ENCODE peak calls at places on chromosomes 7 and 10, in seven cellular contexts. P is astrocyte; X is left ventricle myocardium inferior; R is lower lobe of right lung; M is colonic mucosa; S is CD4-positive, alpha-beta T cell; D is MM.1S. K is an unnamed sample.

GRCh38 chr10:30062582-30062981 is 3.2 kb upstream of the JCAD start:
- DNase-seq in X (no peak), P (no peak), D (no peak), M (no peak), S (no peak), R (no peak), K (no peak)

GRCh38 chr7:123994449-123994848 is 38.4 kb downstream of the TMEM229A start:
- DNase-seq in P (no peak), X (no peak), S (no peak), R (no peak), D (no peak), M (no peak), K (no peak)

GRCh38 chr10:76911184-76911583 is 726.4 kb downstream of the KCNMA1 start:
- DNase-seq in R (no peak), D (no peak), X (no peak), M (peak), S (no peak), P (no peak), K (no peak)

GRCh38 chr7:1567082-1567771 is 2.6 kb downstream of the PSMG3 start:
- DNase-seq in R (no peak), M (peak), D (no peak), P (peak), S (no peak), X (no peak), K (no peak)

GRCh38 chr10:9299966-9300365 is 1245.5 kb downstream of the GATA3 start:
- DNase-seq in R (no peak), D (no peak), S (no peak), M (no peak), X (no peak), P (no peak), K (no peak)

GRCh38 chr10:107425844-107426553 is 261.5 kb upstream of the SORCS1 start:
- DNase-seq in M (no peak), X (no peak), D (peak), S (no peak), P (no peak), R (no peak), K (no peak)

GRCh38 chr10:88234332-88234731 is 348.8 kb downstream of the RNLS start:
- DNase-seq in D (no peak), S (no peak), R (no peak), M (peak), X (no peak), P (no peak), K (no peak)

GRCh38 chr7:158695726-158696452 is 8.7 kb downstream of the NCAPG2 start:
- DNase-seq in P (peak), S (peak), X (peak), R (peak), M (peak), D (no peak), K (peak)

GRCh38 chr7:75740846-75741497 is 2.2 kb upstream of the HIP1 start:
- DNase-seq in M (peak), R (peak), D (no peak), P (no peak), S (no peak), X (peak), K (peak)

GRCh38 chr10:72834183-72834825 is 59.2 kb upstream of the OIT3 start:
- DNase-seq in X (no peak), M (peak), R (no peak), D (peak), S (peak), P (peak), K (peak)

GRCh38 chr10:100101526-100102076 is 19.9 kb upstream of the CPN1 start:
- DNase-seq in R (no peak), X (no peak), D (no peak), M (peak), P (no peak), S (no peak), K (no peak)

GRCh38 chr7:36305648-36306047 is 84.0 kb upstream of the ANLN start:
- DNase-seq in D (no peak), X (no peak), S (no peak), M (no peak), P (no peak), R (no peak), K (no peak)

GRCh38 chr10:102633848-102634247 is 10.4 kb upstream of the TRIM8 start:
- DNase-seq in R (peak), M (no peak), D (no peak), P (no peak), S (no peak), X (no peak), K (no peak)

GRCh38 chr7:131284702-131285419 is 42.8 kb upstream of the MKLN1 start:
- DNase-seq in S (no peak), D (no peak), P (peak), M (no peak), R (peak), X (peak), K (peak)

GRCh38 chr7:126535176-126535575 is 717.6 kb downstream of the GRM8 start:
- DNase-seq in S (no peak), X (no peak), D (no peak), R (no peak), M (no peak), P (no peak), K (no peak)

GRCh38 chr7:81715984-81716588 is 53.8 kb downstream of the HGF start:
- DNase-seq in P (peak), M (no peak), S (no peak), R (no peak), D (peak), X (no peak), K (no peak)

GRCh38 chr10:128609460-128609859 is 483.2 kb upstream of the MKI67 start:
- DNase-seq in D (no peak), P (no peak), S (no peak), M (peak), X (no peak), R (no peak), K (no peak)

DNA sequence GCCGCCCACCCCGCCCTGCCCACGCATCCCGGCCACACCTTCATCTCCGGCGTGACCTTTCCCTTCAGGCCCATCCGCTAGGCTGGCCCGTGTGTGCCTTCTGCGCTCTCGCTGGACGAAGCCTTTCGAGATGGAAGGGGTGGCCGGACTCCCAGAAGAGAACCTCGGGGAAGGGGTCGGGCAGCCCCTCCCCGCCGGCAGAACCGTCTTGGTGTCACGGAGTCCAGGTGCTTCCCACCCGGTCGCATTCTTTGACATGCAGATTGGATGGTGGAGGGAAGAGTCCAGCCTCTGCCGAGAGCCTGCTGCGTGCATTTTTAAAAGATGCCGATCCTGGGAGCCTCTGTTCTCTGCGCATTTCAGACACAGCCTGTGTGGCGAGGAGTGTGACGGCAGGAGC is 7.3 kb upstream of the ZNF853 start:
- DNase-seq in P (no peak), D (no peak), M (no peak), X (no peak), R (no peak), S (no peak), K (no peak)
- H3K27ac ChIP-seq in P (no peak), D (no peak), M (no peak), X (no peak), R (no peak), S (no peak), K (no peak)

DNA sequence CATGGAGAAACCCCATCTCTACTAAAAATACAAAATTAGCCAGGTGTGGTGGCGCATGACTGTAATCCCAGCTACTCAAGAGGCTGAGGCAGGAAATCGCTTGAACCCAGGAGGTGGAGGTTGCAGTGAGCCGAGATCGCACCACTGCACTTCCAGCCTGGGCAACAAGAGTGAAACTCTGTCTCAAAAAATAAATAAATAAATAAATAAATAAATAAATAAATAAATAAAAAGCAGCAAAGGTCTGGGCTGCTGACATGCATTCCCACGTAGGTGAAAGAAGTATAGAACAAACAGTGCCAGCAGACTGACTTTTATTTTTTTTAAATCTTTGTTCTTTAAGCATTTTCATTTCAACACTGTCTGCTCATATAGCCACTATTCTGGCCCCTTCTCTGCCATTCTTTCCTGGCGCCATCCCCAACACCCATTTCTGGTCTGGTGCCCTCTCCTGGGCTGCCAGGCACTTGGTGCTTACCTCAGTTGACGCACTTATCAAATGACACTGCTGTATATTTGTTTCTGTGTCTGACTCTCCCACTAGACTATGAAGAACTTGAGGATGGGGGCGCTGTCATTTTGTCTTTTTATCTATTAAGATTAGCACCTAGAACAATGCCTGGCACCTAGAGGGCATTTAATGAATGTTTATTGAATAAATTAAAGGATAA is 15.6 kb downstream of the FAM107B start:
- DNase-seq in M (no peak), P (no peak), S (peak), X (no peak), D (no peak), R (no peak), K (no peak)
- TF ChIP-seq CTCF in M (no peak), P (no peak), S (no peak), X (peak), D (peak), R (no peak), K (no peak)

GRCh38 chr10:34189830-34190229 is 625.3 kb downstream of the PARD3 start:
- DNase-seq in X (no peak), S (no peak), D (no peak), P (no peak), M (no peak), R (no peak), K (no peak)
- H3K27ac ChIP-seq in X (no peak), S (no peak), D (no peak), P (no peak), M (no peak), R (no peak), K (no peak)

DNA sequence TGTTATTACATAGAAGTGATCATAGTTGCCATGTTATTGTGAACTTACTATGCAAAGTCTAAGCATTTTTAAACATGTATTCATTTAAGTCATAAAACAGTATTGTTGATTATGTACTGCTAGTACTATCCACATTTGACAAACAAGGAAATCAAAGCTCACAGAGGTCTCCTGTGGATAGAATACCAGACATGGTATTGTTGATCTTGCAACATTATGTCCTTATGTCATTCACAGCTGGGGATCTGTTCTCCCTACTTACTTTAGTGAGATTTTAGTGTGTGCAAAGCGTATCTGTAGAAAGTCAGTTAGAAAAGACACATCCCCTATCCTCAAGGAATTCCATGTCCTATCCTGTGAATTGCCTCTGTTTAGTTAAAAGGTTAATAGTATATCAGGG is 106.1 kb downstream of the SND1 start:
- DNase-seq in M (no peak), X (no peak), D (no peak), P (no peak), S (no peak), R (no peak), K (no peak)
- TF ChIP-seq CTCF in M (no peak), X (no peak), D (no peak), P (no peak), S (no peak), R (no peak), K (no peak)

GRCh38 chr7:139658919-139659675 is 118.7 kb downstream of the HIPK2 start:
- DNase-seq in S (no peak), D (no peak), X (no peak), R (no peak), P (no peak), M (no peak), K (no peak)

GRCh38 chr7:139660317-139661042 is 117.3 kb downstream of the HIPK2 start:
- DNase-seq in M (peak), X (no peak), D (no peak), R (no peak), P (peak), S (no peak), K (no peak)

GRCh38 chr7:139659922-139660316 is 117.9 kb downstream of the HIPK2 start:
- DNase-seq in M (no peak), S (no peak), D (no peak), R (no peak), X (no peak), P (no peak), K (no peak)

GRCh38 chr7:139661875-139662274 is 115.9 kb downstream of the HIPK2 start:
- DNase-seq in X (no peak), D (no peak), M (no peak), R (no peak), P (no peak), S (no peak), K (no peak)

DNA sequence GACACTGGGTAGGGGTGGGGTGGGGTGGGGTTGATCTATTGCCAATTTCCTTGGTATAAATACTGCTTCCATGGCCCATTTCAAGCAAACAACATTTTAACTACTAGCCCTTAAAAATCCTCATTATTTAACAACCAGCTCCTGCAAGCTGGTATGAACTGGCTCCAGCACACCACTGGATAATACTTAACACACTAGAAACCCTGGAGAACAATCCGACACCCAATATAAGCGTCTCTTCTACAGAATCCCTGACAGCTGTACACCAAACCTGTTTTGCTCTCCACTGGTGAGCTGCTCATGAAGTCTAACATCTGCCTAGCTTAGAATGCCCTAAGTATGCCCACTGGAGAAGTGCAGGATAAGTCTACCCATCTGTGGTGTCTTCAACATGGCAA is 116.8 kb downstream of the HIPK2 start:
- DNase-seq in R (no peak), M (no peak), P (no peak), D (no peak), S (no peak), X (no peak), K (no peak)
- H3K27ac ChIP-seq in R (no peak), M (no peak), P (no peak), D (no peak), S (no peak), X (peak), K (no peak)

DNA sequence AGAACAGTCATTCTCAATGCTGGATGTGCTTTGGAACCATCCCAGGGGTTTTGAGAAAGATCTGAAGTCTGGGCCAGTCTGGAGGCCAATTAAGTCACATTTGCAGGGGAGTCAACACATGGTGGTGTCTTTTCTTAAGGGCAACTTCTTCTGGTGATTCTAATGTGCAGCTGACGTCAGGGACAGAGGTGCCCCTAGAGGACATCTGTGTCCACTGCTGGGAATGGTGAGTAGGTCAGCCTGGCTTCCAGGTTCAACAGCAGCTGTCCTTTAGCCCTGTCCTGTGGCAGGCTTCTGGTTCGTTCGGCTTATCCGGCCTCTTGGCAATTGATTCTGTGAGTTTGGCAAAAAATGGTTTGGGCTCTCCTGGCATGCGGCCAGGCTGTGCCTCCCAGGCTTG is 269.7 kb upstream of the HABP2 start:
- DNase-seq in D (no peak), M (no peak), S (no peak), X (no peak), R (no peak), P (no peak), K (no peak)
- TF ChIP-seq CTCF in D (no peak), M (no peak), S (no peak), X (no peak), R (peak), P (no peak), K (no peak)

GRCh38 chr7:16400896-16401275 is 20.5 kb downstream of the CRPPA start:
- DNase-seq in R (no peak), X (no peak), M (no peak), P (no peak), S (no peak), D (no peak), K (no peak)

GRCh38 chr7:16402084-16402483 is 19.3 kb downstream of the CRPPA start:
- DNase-seq in D (no peak), R (no peak), X (no peak), M (no peak), S (no peak), P (no peak), K (no peak)

GRCh38 chr7:16403475-16403874 is 17.9 kb downstream of the CRPPA start:
- DNase-seq in S (no peak), R (no peak), M (no peak), X (no peak), P (no peak), D (no peak), K (no peak)

GRCh38 chr7:16402940-16403339 is 18.4 kb downstream of the CRPPA start:
- DNase-seq in S (no peak), X (no peak), D (no peak), M (no peak), R (no peak), P (no peak), K (no peak)

DNA sequence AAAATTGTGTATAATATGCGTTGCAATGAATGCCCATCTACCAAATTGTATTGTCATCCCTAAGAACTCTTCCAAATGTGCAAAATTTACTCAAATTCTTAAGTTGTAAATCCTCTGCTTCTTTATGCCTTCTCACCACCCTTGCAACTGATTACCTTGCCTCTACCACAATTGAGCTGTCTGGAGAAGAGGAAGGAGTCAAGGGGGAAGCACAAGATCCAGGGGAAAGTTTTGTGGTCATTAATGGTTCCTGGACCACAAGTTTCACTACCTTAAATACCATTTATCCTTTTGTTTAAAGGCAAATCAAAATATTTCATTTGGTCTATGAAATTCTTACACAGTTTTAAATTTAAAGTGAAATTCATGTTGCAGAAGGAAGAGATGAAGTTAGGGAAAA is 16.7 kb downstream of the CRPPA start:
- DNase-seq in S (no peak), D (no peak), P (no peak), X (no peak), R (no peak), M (no peak), K (no peak)
- H3K27ac ChIP-seq in S (no peak), D (no peak), P (no peak), X (no peak), R (no peak), M (no peak), K (no peak)

GRCh38 chr10:130045091-130045652 is 65.5 kb downstream of the C10orf143 start:
- DNase-seq in S (no peak), M (peak), D (no peak), R (no peak), P (no peak), X (no peak), K (peak)
- TF ChIP-seq CTCF in S (no peak), M (no peak), D (no peak), R (no peak), P (no peak), X (peak), K (no peak)

GRCh38 chr10:58982470-58983239 is 193.8 kb upstream of the PHYHIPL start:
- DNase-seq in P (no peak), R (no peak), D (no peak), X (no peak), M (no peak), S (no peak), K (no peak)

GRCh38 chr10:58979713-58980112 is 196.7 kb upstream of the PHYHIPL start:
- DNase-seq in X (no peak), S (no peak), M (no peak), R (no peak), D (no peak), P (no peak), K (no peak)

GRCh38 chr10:58981846-58982245 is 194.6 kb upstream of the PHYHIPL start:
- DNase-seq in D (no peak), R (no peak), P (no peak), S (no peak), M (no peak), X (no peak), K (no peak)

GRCh38 chr10:58985216-58985615 is 191.2 kb upstream of the PHYHIPL start:
- DNase-seq in S (no peak), X (no peak), R (no peak), M (no peak), P (no peak), D (no peak), K (no peak)

DNA sequence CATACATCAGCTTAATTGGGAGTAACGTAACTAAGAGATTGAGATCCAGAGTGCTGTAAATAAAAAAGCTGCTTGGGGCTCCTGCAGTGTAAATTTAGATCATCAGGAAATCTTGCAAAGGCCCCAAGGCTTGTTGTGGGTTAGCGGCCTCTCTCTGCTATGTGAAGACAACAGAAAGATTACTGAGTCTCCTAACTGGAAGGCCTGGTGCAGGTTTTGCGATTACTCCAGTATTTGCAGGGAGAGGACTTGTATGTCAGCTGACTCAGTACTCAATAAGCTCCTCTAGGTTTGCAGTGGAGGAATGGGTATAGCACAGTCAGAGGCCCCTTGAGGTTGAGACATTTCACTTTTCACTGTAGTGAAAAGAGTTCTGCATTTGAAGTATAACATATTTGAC is 195.4 kb upstream of the PHYHIPL start:
- DNase-seq in P (no peak), M (no peak), S (no peak), X (no peak), R (no peak), D (no peak), K (no peak)
- H3K27ac ChIP-seq in P (no peak), M (no peak), S (no peak), X (no peak), R (no peak), D (no peak), K (no peak)

K was measured in tibial artery.